ENCODE peak calls at places on chromosome 11, in six cellular contexts. One of them, this sample, is unnamed.

GRCh38 chr11:57349491-57350274 is 11.5 kb downstream of the P2RX3 start:
- DNase-seq in transverse colon: peak; percentile 67
- DNase-seq in esophagus muscularis mucosa: no peak
- DNase-seq in colonic mucosa: peak; percentile 68
- DNase-seq in epithelial cell of esophagus: peak; percentile 50
- DNase-seq in mucosa of descending colon: peak; percentile 66
- DNase-seq in this sample: peak; percentile 33

GRCh38 chr11:3841426-3842304 is 906 bp upstream of the RHOG start:
- DNase-seq in transverse colon: peak; percentile 91
- DNase-seq in esophagus muscularis mucosa: peak; percentile 97
- DNase-seq in colonic mucosa: peak; percentile 92
- DNase-seq in epithelial cell of esophagus: peak; percentile 77
- DNase-seq in mucosa of descending colon: peak; percentile 94
- DNase-seq in this sample: peak; percentile 86

GRCh38 chr11:115521874-115522273 is 17.7 kb upstream of the CADM1 start:
- DNase-seq in transverse colon: no peak
- DNase-seq in esophagus muscularis mucosa: no peak
- DNase-seq in colonic mucosa: no peak
- DNase-seq in epithelial cell of esophagus: no peak
- DNase-seq in mucosa of descending colon: no peak
- DNase-seq in this sample: no peak

GRCh38 chr11:129785383-129786111 is 30.1 kb upstream of the TMEM45B start:
- DNase-seq in transverse colon: no peak
- DNase-seq in esophagus muscularis mucosa: no peak
- DNase-seq in colonic mucosa: no peak
- DNase-seq in epithelial cell of esophagus: peak; percentile 53
- DNase-seq in mucosa of descending colon: no peak
- DNase-seq in this sample: peak; percentile 35

GRCh38 chr11:134386945-134387344 is 25.1 kb downstream of the B3GAT1 start:
- DNase-seq in transverse colon: no peak
- DNase-seq in esophagus muscularis mucosa: no peak
- DNase-seq in colonic mucosa: no peak
- DNase-seq in epithelial cell of esophagus: no peak
- DNase-seq in mucosa of descending colon: no peak
- DNase-seq in this sample: no peak

GRCh38 chr11:83921447-83922192 is 635.5 kb upstream of the CCDC90B start:
- DNase-seq in transverse colon: no peak
- DNase-seq in esophagus muscularis mucosa: no peak
- DNase-seq in colonic mucosa: no peak
- DNase-seq in epithelial cell of esophagus: no peak
- DNase-seq in mucosa of descending colon: no peak
- DNase-seq in this sample: no peak

GRCh38 chr11:70326365-70326803 is 55.9 kb downstream of the PPFIA1 start:
- DNase-seq in transverse colon: peak; percentile 27
- DNase-seq in esophagus muscularis mucosa: no peak
- DNase-seq in colonic mucosa: peak; percentile 29
- DNase-seq in epithelial cell of esophagus: peak; percentile 54
- DNase-seq in mucosa of descending colon: no peak
- DNase-seq in this sample: no peak

GRCh38 chr11:68215087-68215445 is 2.0 kb upstream of the KMT5B start:
- DNase-seq in transverse colon: no peak
- DNase-seq in esophagus muscularis mucosa: no peak
- DNase-seq in colonic mucosa: no peak
- DNase-seq in epithelial cell of esophagus: no peak
- DNase-seq in mucosa of descending colon: no peak
- DNase-seq in this sample: no peak

GRCh38 chr11:17257200-17257599 is 19.3 kb upstream of the NUCB2 start:
- DNase-seq in transverse colon: no peak
- DNase-seq in esophagus muscularis mucosa: no peak
- DNase-seq in colonic mucosa: no peak
- DNase-seq in epithelial cell of esophagus: peak; percentile 34
- DNase-seq in mucosa of descending colon: no peak
- DNase-seq in this sample: no peak

GRCh38 chr11:126355926-126356897 is 726 bp downstream of the ST3GAL4 start:
- DNase-seq in transverse colon: no peak
- DNase-seq in esophagus muscularis mucosa: no peak
- DNase-seq in colonic mucosa: peak; percentile 43
- DNase-seq in epithelial cell of esophagus: peak; percentile 41
- DNase-seq in mucosa of descending colon: no peak
- DNase-seq in this sample: no peak

GRCh38 chr11:64000026-64000739 is 13.9 kb downstream of the OTUB1 start:
- DNase-seq in transverse colon: peak; percentile 71
- DNase-seq in esophagus muscularis mucosa: no peak
- DNase-seq in colonic mucosa: peak; percentile 66
- DNase-seq in epithelial cell of esophagus: peak; percentile 79
- DNase-seq in mucosa of descending colon: peak; percentile 67
- DNase-seq in this sample: peak; percentile 65

GRCh38 chr11:94544582-94544831 is 786 bp downstream of the FUT4 start:
- DNase-seq in transverse colon: peak; percentile 20
- DNase-seq in esophagus muscularis mucosa: no peak
- DNase-seq in colonic mucosa: no peak
- DNase-seq in epithelial cell of esophagus: no peak
- DNase-seq in mucosa of descending colon: peak; percentile 71
- DNase-seq in this sample: no peak

GRCh38 chr11:31874631-31875191 is 63.6 kb upstream of the PAX6 start:
- DNase-seq in transverse colon: no peak
- DNase-seq in esophagus muscularis mucosa: no peak
- DNase-seq in colonic mucosa: no peak
- DNase-seq in epithelial cell of esophagus: peak; percentile 6
- DNase-seq in mucosa of descending colon: no peak
- DNase-seq in this sample: no peak

GRCh38 chr11:36249271-36249670 is 40.0 kb downstream of the COMMD9 start:
- DNase-seq in transverse colon: no peak
- DNase-seq in esophagus muscularis mucosa: no peak
- DNase-seq in colonic mucosa: no peak
- DNase-seq in epithelial cell of esophagus: peak; percentile 96
- DNase-seq in mucosa of descending colon: no peak
- DNase-seq in this sample: no peak

GRCh38 chr11:85725510-85726258 is 39.7 kb upstream of the CCDC89 start:
- DNase-seq in transverse colon: no peak
- DNase-seq in esophagus muscularis mucosa: no peak
- DNase-seq in colonic mucosa: no peak
- DNase-seq in epithelial cell of esophagus: peak; percentile 83
- DNase-seq in mucosa of descending colon: no peak
- DNase-seq in this sample: peak; percentile 70

GRCh38 chr11:17508306-17508705 is 31.7 kb upstream of the ABCC8 start:
- DNase-seq in transverse colon: no peak
- DNase-seq in esophagus muscularis mucosa: no peak
- DNase-seq in colonic mucosa: no peak
- DNase-seq in epithelial cell of esophagus: no peak
- DNase-seq in mucosa of descending colon: no peak
- DNase-seq in this sample: no peak

GRCh38 chr11:121035169-121035755 is 11.4 kb downstream of the TBCEL start:
- DNase-seq in transverse colon: no peak
- DNase-seq in esophagus muscularis mucosa: no peak
- DNase-seq in colonic mucosa: no peak
- DNase-seq in epithelial cell of esophagus: no peak
- DNase-seq in mucosa of descending colon: no peak
- DNase-seq in this sample: no peak

GRCh38 chr11:877565-877964 is 33.0 kb downstream of the CHID1 start:
- DNase-seq in transverse colon: no peak
- DNase-seq in esophagus muscularis mucosa: no peak
- DNase-seq in colonic mucosa: no peak
- DNase-seq in epithelial cell of esophagus: peak; percentile 36
- DNase-seq in mucosa of descending colon: no peak
- DNase-seq in this sample: no peak

GRCh38 chr11:62069374-62069773 is 54.4 kb upstream of the INCENP start:
- DNase-seq in transverse colon: no peak
- DNase-seq in esophagus muscularis mucosa: no peak
- DNase-seq in colonic mucosa: no peak
- DNase-seq in epithelial cell of esophagus: no peak
- DNase-seq in mucosa of descending colon: no peak
- DNase-seq in this sample: no peak

GRCh38 chr11:8671242-8671641 is 11.2 kb downstream of the TRIM66 start:
- DNase-seq in transverse colon: peak; percentile 14
- DNase-seq in esophagus muscularis mucosa: no peak
- DNase-seq in colonic mucosa: peak; percentile 39
- DNase-seq in epithelial cell of esophagus: peak; percentile 88
- DNase-seq in mucosa of descending colon: no peak
- DNase-seq in this sample: no peak

GRCh38 chr11:114938799-114939198 is 260.5 kb downstream of the NXPE2 start:
- DNase-seq in transverse colon: no peak
- DNase-seq in esophagus muscularis mucosa: no peak
- DNase-seq in colonic mucosa: no peak
- DNase-seq in epithelial cell of esophagus: no peak
- DNase-seq in mucosa of descending colon: no peak
- DNase-seq in this sample: no peak

GRCh38 chr11:97772696-97773095 is 1248.1 kb upstream of the CNTN5 start:
- DNase-seq in transverse colon: no peak
- DNase-seq in esophagus muscularis mucosa: no peak
- DNase-seq in colonic mucosa: no peak
- DNase-seq in epithelial cell of esophagus: no peak
- DNase-seq in mucosa of descending colon: no peak
- DNase-seq in this sample: no peak

GRCh38 chr11:35232961-35233360 is 94.0 kb downstream of the CD44 start:
- DNase-seq in transverse colon: no peak
- DNase-seq in esophagus muscularis mucosa: no peak
- DNase-seq in colonic mucosa: no peak
- DNase-seq in epithelial cell of esophagus: no peak
- DNase-seq in mucosa of descending colon: no peak
- DNase-seq in this sample: no peak

GRCh38 chr11:44977493-44977984 is 26.9 kb upstream of the TP53I11 start:
- DNase-seq in transverse colon: peak; percentile 41
- DNase-seq in esophagus muscularis mucosa: no peak
- DNase-seq in colonic mucosa: no peak
- DNase-seq in epithelial cell of esophagus: peak; percentile 9
- DNase-seq in mucosa of descending colon: no peak
- DNase-seq in this sample: peak; percentile 71

GRCh38 chr11:124865902-124866851 is 945 bp downstream of the ROBO3 start:
- DNase-seq in transverse colon: peak; percentile 31
- DNase-seq in esophagus muscularis mucosa: no peak
- DNase-seq in colonic mucosa: peak; percentile 47
- DNase-seq in epithelial cell of esophagus: peak; percentile 57
- DNase-seq in mucosa of descending colon: no peak
- DNase-seq in this sample: peak; percentile 25
- H3K4me3 ChIP-seq in transverse colon: no peak overlapping the region
- H3K4me3 ChIP-seq in esophagus muscularis mucosa: peak overlapping the region; percentile 49
- H3K4me3 ChIP-seq in colonic mucosa: peak overlapping the region; percentile 18
- H3K4me3 ChIP-seq in epithelial cell of esophagus: no peak overlapping the region
- H3K4me3 ChIP-seq in mucosa of descending colon: no peak overlapping the region
- H3K4me3 ChIP-seq in this sample: no peak overlapping the region

GRCh38 chr11:117929568-117930207 is 486 bp upstream of the TMPRSS13 start:
- DNase-seq in transverse colon: no peak
- DNase-seq in esophagus muscularis mucosa: no peak
- DNase-seq in colonic mucosa: no peak
- DNase-seq in epithelial cell of esophagus: peak; percentile 22
- DNase-seq in mucosa of descending colon: no peak
- DNase-seq in this sample: no peak
- H3K4me3 ChIP-seq in transverse colon: no peak overlapping the region
- H3K4me3 ChIP-seq in esophagus muscularis mucosa: no peak overlapping the region
- H3K4me3 ChIP-seq in colonic mucosa: no peak overlapping the region
- H3K4me3 ChIP-seq in epithelial cell of esophagus: peak overlapping the region; percentile 54
- H3K4me3 ChIP-seq in mucosa of descending colon: no peak overlapping the region
- H3K4me3 ChIP-seq in this sample: no peak overlapping the region

DNA sequence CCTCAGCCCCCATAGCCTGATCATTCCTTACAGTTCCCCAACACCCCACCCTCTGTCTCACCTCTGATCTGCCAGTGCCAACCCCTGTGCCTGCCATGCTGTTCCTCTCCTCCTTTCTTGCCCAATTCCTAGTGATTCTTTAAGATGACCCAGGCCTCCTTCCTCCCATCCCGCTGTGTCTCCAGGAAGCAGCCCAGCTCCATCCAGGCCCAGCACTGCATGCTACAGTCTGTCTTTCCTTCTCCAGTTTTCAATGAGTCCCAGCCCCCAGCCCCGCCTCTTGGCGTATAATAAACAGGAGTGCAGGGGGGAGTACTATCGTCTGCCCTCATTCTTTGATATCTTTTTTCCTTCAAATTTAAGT is 12.3 kb downstream of the LTBP3 start:
- DNase-seq in transverse colon: no peak
- DNase-seq in esophagus muscularis mucosa: no peak
- DNase-seq in colonic mucosa: peak; percentile 43
- DNase-seq in epithelial cell of esophagus: no peak
- DNase-seq in mucosa of descending colon: no peak
- DNase-seq in this sample: peak; percentile 27
- H3K4me3 ChIP-seq in transverse colon: no peak overlapping the region
- H3K4me3 ChIP-seq in esophagus muscularis mucosa: no peak overlapping the region
- H3K4me3 ChIP-seq in colonic mucosa: peak overlapping the region; percentile 56
- H3K4me3 ChIP-seq in epithelial cell of esophagus: no peak overlapping the region
- H3K4me3 ChIP-seq in mucosa of descending colon: peak overlapping the region; percentile 22
- H3K4me3 ChIP-seq in this sample: peak overlapping the region; percentile 53

GRCh38 chr11:7060828-7061227 is 28.0 kb upstream of the RBMXL2 start:
- DNase-seq in transverse colon: no peak
- DNase-seq in esophagus muscularis mucosa: no peak
- DNase-seq in colonic mucosa: no peak
- DNase-seq in epithelial cell of esophagus: no peak
- DNase-seq in mucosa of descending colon: no peak
- DNase-seq in this sample: no peak

GRCh38 chr11:7057641-7058040 is 31.2 kb upstream of the RBMXL2 start:
- DNase-seq in transverse colon: no peak
- DNase-seq in esophagus muscularis mucosa: no peak
- DNase-seq in colonic mucosa: no peak
- DNase-seq in epithelial cell of esophagus: no peak
- DNase-seq in mucosa of descending colon: no peak
- DNase-seq in this sample: no peak

GRCh38 chr11:7056828-7057513 is 31.8 kb upstream of the RBMXL2 start:
- DNase-seq in transverse colon: no peak
- DNase-seq in esophagus muscularis mucosa: no peak
- DNase-seq in colonic mucosa: no peak
- DNase-seq in epithelial cell of esophagus: no peak
- DNase-seq in mucosa of descending colon: no peak
- DNase-seq in this sample: no peak

GRCh38 chr11:7062534-7062933 is 26.3 kb upstream of the RBMXL2 start:
- DNase-seq in transverse colon: no peak
- DNase-seq in esophagus muscularis mucosa: no peak
- DNase-seq in colonic mucosa: no peak
- DNase-seq in epithelial cell of esophagus: no peak
- DNase-seq in mucosa of descending colon: no peak
- DNase-seq in this sample: no peak
- H3K4me3 ChIP-seq in transverse colon: no peak overlapping the region
- H3K4me3 ChIP-seq in esophagus muscularis mucosa: no peak overlapping the region
- H3K4me3 ChIP-seq in colonic mucosa: no peak overlapping the region
- H3K4me3 ChIP-seq in epithelial cell of esophagus: no peak overlapping the region
- H3K4me3 ChIP-seq in mucosa of descending colon: no peak overlapping the region
- H3K4me3 ChIP-seq in this sample: no peak overlapping the region

This sample was measured in small intestine.